ENCODE peak calls at places on chromosomes 2 and 18, in eight cellular contexts. X, T, K, F, R, C, Z and G are unnamed samples. For H3K9me3 and H3K4me1, the result is how much of the 10 kb centered on the place peaks cover.

GRCh38 chr18:74063023-74063422 is 84.6 kb downstream of the FBXO15 start:
- DNase-seq in X (no peak), F (no peak), T (no peak), K (no peak), C (no peak), Z (no peak), R (no peak), G (no peak)

GRCh38 chr18:54416459-54416858 is 58.8 kb downstream of the C18orf54 start:
- DNase-seq in F (no peak), T (no peak), C (no peak), Z (no peak), K (no peak), X (no peak), R (peak), G (no peak)

GRCh38 chr18:75123113-75123512 is 85.8 kb downstream of the PTGR3 start:
- DNase-seq in K (no peak), R (no peak), T (no peak), X (no peak), Z (no peak), F (no peak), C (peak), G (no peak)

GRCh38 chr2:180456811-180457210 is 449.7 kb upstream of the CWC22 start:
- DNase-seq in F (no peak), C (no peak), K (no peak), T (no peak), Z (no peak), R (no peak), X (no peak), G (no peak)

GRCh38 chr2:17543848-17544645 is 3.6 kb downstream of the VSNL1 start:
- DNase-seq in F (no peak), K (no peak), T (no peak), R (peak), Z (no peak), X (no peak), C (no peak), G (no peak)

GRCh38 chr2:226403360-226403759 is 396.3 kb downstream of the IRS1 start:
- DNase-seq in F (no peak), K (no peak), T (no peak), Z (no peak), C (no peak), X (no peak), R (no peak), G (no peak)

GRCh38 chr2:164260506-164260905 is 360.8 kb downstream of the GRB14 start:
- DNase-seq in C (no peak), T (no peak), F (no peak), Z (no peak), R (no peak), K (no peak), X (no peak), G (no peak)

GRCh38 chr2:10909050-10909995 is 2.4 kb upstream of the KCNF1 start:
- DNase-seq in K (no peak), R (no peak), X (no peak), F (no peak), T (no peak), Z (peak), C (peak), G (no peak)

GRCh38 chr2:69893684-69894481 is at the start of gene SNRNP27:
- DNase-seq in T (peak), K (peak), X (peak), R (peak), C (peak), F (peak), Z (peak), G (peak)

GRCh38 chr18:9209230-9209629 is 72.6 kb downstream of the ANKRD12 start:
- DNase-seq in F (no peak), C (no peak), K (no peak), R (no peak), T (no peak), Z (no peak), X (no peak), G (no peak)

GRCh38 chr2:2743164-2743571 is 412.1 kb upstream of the MYT1L start:
- DNase-seq in R (peak), Z (peak), F (peak), T (no peak), C (no peak), K (peak), X (peak), G (no peak)

GRCh38 chr2:71393216-71393615 is 60.1 kb upstream of the DYSF start:
- DNase-seq in T (no peak), R (no peak), K (no peak), C (no peak), Z (no peak), F (no peak), X (no peak), G (no peak)

GRCh38 chr2:98347298-98348065 is 1.2 kb downstream of the CNGA3 start:
- DNase-seq in K (no peak), X (no peak), Z (no peak), T (no peak), C (no peak), F (no peak), R (no peak), G (no peak)

DNA sequence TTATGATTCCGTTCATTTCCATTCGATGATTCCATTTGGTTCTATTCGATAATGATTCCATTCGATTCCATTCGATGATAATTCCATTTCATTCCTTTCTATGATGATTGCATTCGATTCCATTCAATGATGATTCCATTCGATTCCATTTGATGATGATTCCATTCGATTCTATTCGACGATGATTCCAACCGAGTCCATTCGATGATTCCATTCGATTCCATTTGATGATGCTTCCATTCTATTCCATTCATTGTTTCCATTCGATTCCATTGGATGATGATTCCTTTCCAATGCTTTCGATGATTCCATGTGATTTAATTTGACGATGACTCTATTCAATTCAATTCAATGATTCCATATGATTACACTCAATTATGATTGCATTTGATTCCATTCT is 1093.5 kb downstream of the RPIA start:
- DNase-seq in K (no peak), F (no peak), C (no peak), R (no peak), X (no peak), Z (no peak), T (no peak), G (no peak)
- H3K9me3 ChIP-seq in K (under half), F (half or more), C (half or more), R (half or more), X (half or more), Z (half or more), T (half or more), G (under half)

DNA sequence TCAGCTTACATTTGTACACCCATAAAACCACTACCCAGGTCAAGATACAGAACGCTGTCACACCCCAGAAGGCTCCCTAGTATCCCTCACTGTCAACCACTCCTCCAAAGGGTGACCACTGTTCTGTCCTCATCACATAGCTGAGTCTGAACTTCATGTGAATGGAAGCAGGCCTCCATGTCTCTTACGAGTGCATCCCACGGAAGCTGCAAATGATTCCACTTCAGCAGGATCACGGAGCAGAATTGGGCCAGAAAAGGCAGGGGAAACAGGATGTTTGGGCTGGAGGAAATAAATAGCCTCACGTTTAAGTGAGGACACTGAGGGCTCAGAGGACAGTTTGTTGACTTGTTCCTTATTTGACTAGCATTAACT is 38.4 kb downstream of the LBH start:
- DNase-seq in F (no peak), R (no peak), X (no peak), C (no peak), Z (no peak), K (no peak), T (no peak), G (no peak)
- H3K4me1 ChIP-seq in F (under half), R (under half), X (under half), C (under half), Z (under half), K (under half), T (under half), G (under half)

DNA sequence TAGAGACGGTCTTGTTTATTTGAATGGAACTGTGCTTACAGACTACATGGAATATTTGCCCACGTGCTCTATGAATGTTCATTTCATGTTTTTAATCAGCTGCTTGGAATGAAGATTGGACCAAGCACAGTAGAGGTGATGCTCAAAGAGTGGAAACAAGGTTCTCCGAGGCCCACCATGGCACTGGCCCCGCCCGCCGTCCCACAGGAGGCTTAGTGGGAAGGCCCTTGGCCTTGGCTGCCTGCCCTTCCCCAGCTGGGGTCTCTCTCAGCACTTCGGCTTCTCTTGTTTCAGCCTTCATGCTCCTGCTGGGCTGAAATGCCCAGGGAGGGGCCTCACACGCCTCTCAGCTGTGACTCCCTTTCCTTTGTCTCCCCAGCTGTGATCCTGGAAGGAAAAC is 833.1 kb downstream of the GALR1 start:
- DNase-seq in X (no peak), F (no peak), Z (no peak), T (no peak), C (no peak), K (no peak), R (no peak), G (no peak)
- H3K9me3 ChIP-seq in X (under half), F (under half), Z (under half), T (under half), C (under half), K (under half), R (under half), G (under half)

GRCh38 chr2:239376942-239377531 is 23.8 kb downstream of the HDAC4 start:
- DNase-seq in Z (no peak), F (peak), K (no peak), C (no peak), X (no peak), T (no peak), R (no peak), G (peak)

GRCh38 chr2:239375278-239376061 is 25.4 kb downstream of the HDAC4 start:
- DNase-seq in F (peak), Z (no peak), K (no peak), T (no peak), X (no peak), R (no peak), C (no peak), G (peak)

GRCh38 chr2:239372835-239373234 is 28.0 kb downstream of the HDAC4 start:
- DNase-seq in Z (no peak), T (no peak), K (no peak), C (no peak), R (no peak), X (no peak), F (no peak), G (no peak)

GRCh38 chr2:239376351-239376750 is 24.5 kb downstream of the HDAC4 start:
- DNase-seq in T (no peak), X (no peak), R (no peak), C (peak), Z (no peak), K (no peak), F (peak), G (peak)

DNA sequence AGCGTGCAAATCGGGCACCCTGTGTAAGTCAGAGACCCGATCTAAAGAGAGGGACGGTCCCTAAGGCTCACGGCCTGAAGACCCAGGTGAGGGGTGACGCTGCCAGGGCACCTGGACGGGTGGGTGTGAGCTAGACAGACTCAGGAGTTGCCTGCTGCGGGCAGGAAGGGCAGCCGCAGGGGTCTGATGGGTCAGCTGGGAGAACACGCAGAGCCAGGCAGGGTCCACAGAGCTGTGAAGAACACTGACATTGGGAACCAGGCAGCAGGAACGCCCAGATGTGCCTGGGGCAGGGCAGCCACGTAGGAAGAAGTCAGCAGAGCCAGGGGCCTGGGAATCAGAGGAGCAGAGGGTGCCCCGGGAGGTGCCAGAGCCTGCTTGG is 25.9 kb downstream of the HDAC4 start:
- DNase-seq in K (no peak), Z (no peak), R (no peak), F (peak), T (no peak), X (no peak), C (no peak), G (peak)
- H3K4me1 ChIP-seq in K (under half), Z (under half), R (under half), F (under half), T (under half), X (under half), C (under half), G (under half)

GRCh38 chr2:176148758-176149483 is 2.4 kb upstream of the HOXD4 start:
- DNase-seq in X (no peak), F (no peak), K (no peak), Z (no peak), R (no peak), C (no peak), T (peak), G (no peak)

GRCh38 chr2:176151199-176152099 is at the start of gene HOXD4:
- DNase-seq in C (no peak), X (no peak), K (no peak), R (no peak), Z (no peak), F (no peak), T (peak), G (peak)

GRCh38 chr2:176149484-176150337 is 1.6 kb upstream of the HOXD4 start:
- DNase-seq in X (no peak), C (no peak), R (no peak), F (no peak), K (no peak), T (peak), Z (no peak), G (peak)

GRCh38 chr2:176152350-176153181 is 1.2 kb downstream of the HOXD4 start:
- DNase-seq in Z (no peak), R (no peak), F (no peak), X (no peak), K (no peak), C (no peak), T (peak), G (no peak)

DNA sequence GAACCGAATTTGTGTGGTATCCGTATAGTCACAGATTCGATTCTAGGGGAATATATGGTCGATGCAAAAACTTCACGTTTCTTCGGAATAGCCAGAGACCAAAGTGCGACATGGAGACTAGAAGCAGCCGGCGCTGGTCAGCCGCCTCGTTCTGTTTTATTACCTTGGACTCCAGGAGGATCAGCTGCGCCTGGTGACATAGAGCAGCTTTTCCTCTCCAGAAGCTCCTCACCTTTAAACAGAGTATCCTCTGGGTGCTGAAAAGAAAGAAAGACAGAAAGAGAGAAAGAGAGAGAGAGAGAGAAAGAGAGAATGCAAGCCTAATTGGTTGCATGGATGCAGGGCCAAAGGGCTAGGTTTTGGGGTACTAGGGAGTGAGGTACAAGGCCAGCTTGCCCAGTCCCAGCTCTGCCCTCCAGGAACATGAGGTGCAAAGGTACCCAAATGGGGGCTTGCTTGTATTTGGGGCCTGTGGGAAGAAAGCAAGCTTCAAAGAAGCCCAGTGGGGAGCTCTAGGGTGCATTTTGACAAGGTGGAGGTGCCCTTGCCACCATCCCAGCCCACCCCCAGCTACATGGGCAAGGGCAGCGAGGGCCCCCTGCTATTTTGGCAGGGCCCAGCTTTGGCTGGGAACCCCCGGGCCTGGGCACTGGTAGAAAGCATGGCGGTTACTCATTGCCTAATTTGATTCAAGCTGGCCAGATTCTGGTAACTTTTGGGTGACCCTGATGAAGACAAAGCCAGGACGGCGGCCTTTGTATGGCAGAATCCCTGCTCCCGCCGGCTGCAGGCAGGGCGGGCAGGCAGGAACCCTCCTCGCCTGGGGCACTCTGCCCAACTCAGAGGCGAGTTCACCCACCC is 782 bp upstream of the HOXD4 start:
- DNase-seq in K (no peak), C (no peak), T (peak), R (no peak), F (no peak), X (no peak), Z (no peak), G (no peak)
- H3K9me3 ChIP-seq in K (under half), C (under half), T (under half), R (under half), F (under half), X (under half), Z (under half), G (under half)